ENCODE peak calls at places on chromosomes 16 and 17, in four cellular contexts. G is activated T-helper 1 cell treated with Interleukin-2 at 50 U/mL for 16 hours, R is glutamatergic neuron, T is NCI-H2107. S is an unnamed sample.

GRCh38 chr17:61454095-61454931 is 2.1 kb downstream of the TBX4 start:
- DNase-seq in G (no peak), R (peak; percentile 68), T (no peak), S (no peak)

GRCh38 chr17:27824176-27824575 is 23.8 kb upstream of the NOS2 start:
- DNase-seq in T (no peak), G (no peak), R (no peak), S (no peak)

GRCh38 chr16:86575754-86576557 is 2.4 kb upstream of the FOXL1 start:
- DNase-seq in R (peak; percentile 83), T (no peak), G (no peak), S (peak; percentile 87)

GRCh38 chr17:29390856-29391631 is 881 bp downstream of the TAOK1 start:
- DNase-seq in R (peak; percentile 20), T (no peak), G (no peak), S (no peak)

GRCh38 chr17:15657868-15658775 is 26.0 kb downstream of the TRIM16 start:
- DNase-seq in T (no peak), G (no peak), R (no peak), S (no peak)

GRCh38 chr16:72728516-72728915 is 319.4 kb downstream of the ZFHX3 start:
- DNase-seq in G (no peak), T (no peak), R (no peak), S (no peak)

GRCh38 chr17:57810740-57811632 is 38.9 kb downstream of the MRPS23 start:
- DNase-seq in T (peak; percentile 78), G (no peak), R (no peak), S (peak; percentile 79)

GRCh38 chr17:68182940-68183551 is 64.8 kb upstream of the AMZ2 start:
- DNase-seq in T (no peak), R (no peak), G (peak; percentile 61), S (no peak)

GRCh38 chr17:61196302-61196704 is 203.3 kb upstream of the TBX2 start:
- DNase-seq in G (no peak), T (no peak), R (no peak), S (no peak)

GRCh38 chr17:29617481-29618271 is 5.0 kb downstream of the CORO6 start:
- DNase-seq in T (peak; percentile 86), R (peak; percentile 74), G (peak; percentile 80), S (no peak)

GRCh38 chr16:7345423-7345822 is 12.8 kb downstream of the RBFOX1 start:
- DNase-seq in T (no peak), R (no peak), G (no peak), S (no peak)

GRCh38 chr17:30824002-30824355 is 513 bp downstream of the CRLF3 start:
- DNase-seq in T (no peak), G (no peak), R (peak; percentile 31), S (no peak)

GRCh38 chr17:81673561-81674258 is 7.2 kb downstream of the CCDC137 start:
- DNase-seq in G (no peak), T (no peak), R (no peak), S (no peak)

GRCh38 chr17:29124931-29125270 is 55.3 kb downstream of the MYO18A start:
- DNase-seq in T (no peak), G (no peak), R (no peak), S (no peak)

GRCh38 chr17:71975998-71976649 is 144.7 kb upstream of the SOX9 start:
- DNase-seq in R (peak; percentile 20), G (no peak), T (no peak), S (peak; percentile 59)

GRCh38 chr17:68378202-68379149 is 78.8 kb downstream of the WIPI1 start:
- DNase-seq in R (no peak), T (no peak), G (no peak), S (peak; percentile 99)

GRCh38 chr16:78992001-78992400 is 608.5 kb downstream of the MAF start:
- DNase-seq in G (no peak), T (no peak), R (no peak), S (no peak)

GRCh38 chr16:22843856-22844255 is 29.9 kb downstream of the HS3ST2 start:
- DNase-seq in G (no peak), R (no peak), T (no peak), S (no peak)

GRCh38 chr16:10598157-10598556 is 17.8 kb upstream of the EMP2 start:
- DNase-seq in T (no peak), R (no peak), G (no peak), S (no peak)

GRCh38 chr17:32588135-32588534 is 101.3 kb downstream of the CDK5R1 start:
- DNase-seq in G (no peak), T (no peak), R (no peak), S (no peak)

GRCh38 chr16:50667497-50668367 is 13.4 kb downstream of the SNX20 start:
- DNase-seq in T (no peak), G (no peak), R (no peak), S (no peak)

GRCh38 chr17:81235822-81236740 is 2.8 kb downstream of the TEPSIN start:
- DNase-seq in R (no peak), T (no peak), G (no peak), S (no peak)

GRCh38 chr16:12499032-12499735 is 304.5 kb downstream of the CPPED1 start:
- DNase-seq in T (no peak), R (no peak), G (no peak), S (no peak)

GRCh38 chr17:7929158-7930029 is at the start of gene KCNAB3:
- DNase-seq in R (peak; percentile 81), G (peak; percentile 41), T (no peak), S (no peak)

GRCh38 chr17:34370997-34371395 is 8.0 kb upstream of the CCL1 start:
- DNase-seq in T (no peak), G (no peak), R (no peak), S (no peak)

GRCh38 chr16:28981517-28981916 is 3.3 kb upstream of the LAT start:
- DNase-seq in R (peak; percentile 50), T (no peak), G (no peak), S (no peak)

GRCh38 chr16:54933281-54934150 is 2.9 kb downstream of the IRX5 start:
- DNase-seq in R (peak; percentile 38), G (no peak), T (no peak), S (no peak)

GRCh38 chr16:57876210-57876609 is 73.9 kb upstream of the KIFC3 start:
- DNase-seq in T (no peak), R (no peak), G (no peak), S (no peak)

S was measured in brain pericyte.